ENCODE peak calls at places on chromosomes 16 and 17, in four cellular contexts. R is AG08395, J is RPMI7951, X is RCC 7860. H is an unnamed sample.

GRCh38 chr17:79990051-79990592 is 45.5 kb downstream of the TBC1D16 start:
- DNase-seq in R (no peak), J (no peak), X (no peak), H (no peak)

GRCh38 chr16:4207683-4208528 is 34.0 kb downstream of the SRL start:
- DNase-seq in R (no peak), J (no peak), X (no peak), H (no peak)

GRCh38 chr16:5045499-5046115 is 11.9 kb upstream of the NAGPA start:
- DNase-seq in R (no peak), J (no peak), X (no peak), H (no peak)

GRCh38 chr17:33603794-33604193 is 310.7 kb upstream of the ASIC2 start:
- DNase-seq in R (no peak), J (no peak), X (no peak), H (no peak)

GRCh38 chr17:62778990-62779681 is 29.0 kb downstream of the MARCHF10 start:
- DNase-seq in R (peak), J (peak), X (peak), H (no peak)

GRCh38 chr16:66248096-66248495 is 118.4 kb upstream of the CDH5 start:
- DNase-seq in R (peak), J (no peak), X (no peak), H (no peak)

GRCh38 chr17:49708515-49709161 is 874 bp upstream of the SLC35B1 start:
- DNase-seq in R (no peak), J (peak), X (no peak), H (no peak)

GRCh38 chr16:14284930-14285541 is 213.9 kb downstream of the MRTFB start:
- DNase-seq in R (no peak), J (peak), X (no peak), H (no peak)

GRCh38 chr17:42365136-42365535 is 23.1 kb downstream of the STAT3 start:
- DNase-seq in R (peak), J (peak), X (peak), H (no peak)

GRCh38 chr17:79975498-79976134 is 60.1 kb downstream of the TBC1D16 start:
- DNase-seq in R (no peak), J (no peak), X (no peak), H (no peak)

GRCh38 chr16:89193021-89193575 is 7.2 kb downstream of the SLC22A31 start:
- DNase-seq in R (peak), J (no peak), X (no peak), H (no peak)

GRCh38 chr16:49500211-49500610 is 126.6 kb downstream of the C16orf78 start:
- DNase-seq in R (no peak), J (no peak), X (no peak), H (no peak)

GRCh38 chr17:82952019-82952418 is 112.2 kb upstream of the ZNF750 start:
- DNase-seq in R (no peak), J (no peak), X (no peak), H (no peak)

GRCh38 chr16:66539628-66540469 is 10.1 kb downstream of the TK2 start:
- DNase-seq in R (no peak), J (peak), X (peak), H (peak)

GRCh38 chr17:33725675-33726271 is 432.7 kb upstream of the ASIC2 start:
- DNase-seq in R (peak), J (peak), X (no peak), H (no peak)

GRCh38 chr16:67562526-67562917 is at the start of gene CTCF:
- DNase-seq in R (peak), J (peak), X (peak), H (no peak)

GRCh38 chr17:78953356-78954350 is 26.1 kb downstream of the LGALS3BP start:
- DNase-seq in R (no peak), J (no peak), X (no peak), H (no peak)

H was measured in epithelial cell of proximal tubule.